ENCODE peak calls at places on chromosomes 11 and 22, in seven cellular contexts. F is NCI-H2029 treated with DMSO at 0.1 percent for 48 hours; E is Calu3; S is CD4-positive, CD25-positive, alpha-beta regulatory T cell; O is GM12864; A is pancreas; U is NCI-H82. X is an unnamed sample.

GRCh38 chr11:121566279-121567168 is 113.8 kb upstream of the SORL1-AS1 start:
- DNase-seq in U (no peak), F (no peak), S (no peak), O (no peak), A (no peak), E (no peak), X (no peak)

GRCh38 chr22:28930357-28931007 is 47.1 kb downstream of the ZNRF3 start:
- DNase-seq in O (no peak), U (peak), F (peak), A (no peak), S (no peak), E (no peak), X (no peak)

GRCh38 chr22:46693634-46694422 is 44.2 kb downstream of the CERK start:
- DNase-seq in S (no peak), F (no peak), O (no peak), A (no peak), U (no peak), E (no peak), X (no peak)

GRCh38 chr11:73980001-73980960 is 2.4 kb downstream of the UCP2 start:
- DNase-seq in S (peak), O (peak), U (peak), A (peak), F (no peak), E (peak), X (no peak)

GRCh38 chr11:34512810-34513673 is 552 bp downstream of the ELF5 start:
- DNase-seq in E (peak), F (no peak), S (peak), U (peak), A (peak), O (peak), X (no peak)

GRCh38 chr11:106162190-106162589 is 84.7 kb downstream of the AASDHPPT start:
- DNase-seq in E (no peak), A (no peak), F (no peak), O (no peak), U (no peak), S (no peak), X (no peak)

GRCh38 chr11:130580372-130580771 is 131.9 kb downstream of the ADAMTS15 start:
- DNase-seq in O (no peak), F (peak), A (no peak), S (no peak), E (peak), U (peak), X (no peak)

GRCh38 chr11:70544067-70544773 is 145.9 kb downstream of the CTTN start:
- DNase-seq in O (no peak), U (no peak), F (no peak), S (no peak), A (no peak), E (no peak), X (no peak)

GRCh38 chr11:45280449-45280848 is 5.7 kb downstream of the SYT13 start:
- DNase-seq in O (no peak), E (no peak), S (peak), A (no peak), F (peak), U (no peak), X (no peak)

GRCh38 chr11:44596541-44597276 is 31.2 kb downstream of the CD82 start:
- DNase-seq in O (no peak), A (no peak), U (no peak), E (no peak), F (no peak), S (peak), X (no peak)

GRCh38 chr22:21038405-21038804 is 6.0 kb upstream of the SLC7A4 start:
- DNase-seq in F (no peak), E (no peak), O (no peak), S (no peak), A (no peak), U (no peak), X (no peak)

GRCh38 chr11:110148775-110149744 is 55.9 kb downstream of the ZC3H12C start:
- DNase-seq in E (no peak), F (no peak), O (no peak), S (peak), A (no peak), U (no peak), X (no peak)

GRCh38 chr22:39205344-39206021 is 39.3 kb downstream of the PDGFB start:
- DNase-seq in A (no peak), F (no peak), E (peak), O (no peak), U (no peak), S (no peak), X (no peak)

GRCh38 chr22:36211237-36211881 is 9.8 kb upstream of the APOL4 start:
- DNase-seq in A (no peak), O (no peak), S (no peak), U (peak), E (no peak), F (peak), X (peak)

GRCh38 chr11:122319842-122320555 is 204.0 kb upstream of the BLID start:
- DNase-seq in F (no peak), E (no peak), O (no peak), A (no peak), U (no peak), S (no peak), X (no peak)

GRCh38 chr22:42919199-42919598 is 62.1 kb upstream of the ARFGAP3 start:
- DNase-seq in U (peak), S (no peak), E (no peak), F (no peak), O (no peak), A (no peak), X (no peak)

GRCh38 chr11:127217941-127218615 is 217.5 kb upstream of the KIRREL3 start:
- DNase-seq in E (no peak), U (no peak), F (no peak), A (no peak), O (no peak), S (no peak), X (no peak)

GRCh38 chr11:19379465-19379864 is 138.7 kb upstream of the E2F8 start:
- DNase-seq in F (no peak), E (no peak), A (no peak), S (no peak), O (no peak), U (no peak), X (no peak)

GRCh38 chr11:8225589-8226036 is 38.1 kb downstream of the LMO1 start:
- DNase-seq in F (peak), O (peak), A (peak), U (peak), E (peak), S (peak), X (peak)

GRCh38 chr11:72844356-72844755 is 30.1 kb downstream of the ATG16L2 start:
- DNase-seq in F (no peak), O (no peak), S (no peak), U (peak), A (no peak), E (no peak), X (no peak)

GRCh38 chr11:96219981-96220623 is 122.9 kb downstream of the MAML2 start:
- DNase-seq in U (peak), S (peak), O (no peak), E (no peak), F (no peak), A (no peak), X (no peak)

GRCh38 chr11:67267188-67268035 is 1.1 kb downstream of the GRK2 start:
- DNase-seq in F (peak), O (no peak), S (peak), A (no peak), E (peak), U (no peak), X (no peak)

GRCh38 chr22:48884292-48884691 is 943.4 kb downstream of the BRD1 start:
- DNase-seq in F (no peak), A (no peak), S (no peak), U (no peak), O (no peak), E (no peak), X (no peak)

GRCh38 chr11:73223998-73224730 is 6.1 kb downstream of the P2RY2 start:
- DNase-seq in A (no peak), F (no peak), E (no peak), O (no peak), U (no peak), S (no peak), X (no peak)

GRCh38 chr11:3086114-3086513 is 28.9 kb upstream of the CARS1 start:
- DNase-seq in S (no peak), U (no peak), F (no peak), O (no peak), A (no peak), E (no peak), X (no peak)

GRCh38 chr22:43922123-43922522 is 1.5 kb upstream of the PNPLA3 start:
- DNase-seq in O (no peak), A (no peak), U (no peak), F (peak), E (peak), S (no peak), X (no peak)

GRCh38 chr11:83278351-83278750 is 7.8 kb downstream of the CCDC90B start:
- DNase-seq in O (no peak), U (no peak), F (no peak), S (no peak), E (no peak), A (no peak), X (no peak)

GRCh38 chr11:6876325-6876724 is at the start of gene OR10A4:
- DNase-seq in F (no peak), U (no peak), O (no peak), S (no peak), E (no peak), A (no peak), X (no peak)

GRCh38 chr11:8092587-8093424 is 11.8 kb downstream of the TUB start:
- DNase-seq in U (peak), F (no peak), E (peak), S (peak), O (peak), A (peak), X (no peak)

X was measured in smooth muscle cell of the brain vasculature.